ENCODE peak calls at places on chromosomes 6 and 20, in ten cellular contexts. V, S, N, D, Z, I, P, R, L and G are unnamed samples.

GRCh38 chr6:108027594-108027993 is 46.9 kb downstream of the OSTM1 start:
- DNase-seq in V (peak), S (peak), N (no peak), D (peak), Z (no peak), I (no peak), P (no peak), R (no peak), L (no peak), G (peak)

GRCh38 chr6:126210398-126211075 is 129.4 kb upstream of the CENPW start:
- DNase-seq in V (no peak), S (no peak), N (no peak), D (peak), Z (no peak), I (no peak), P (no peak), R (peak), L (no peak), G (peak)

GRCh38 chr20:50285376-50286173 is 94.9 kb downstream of the CEBPB start:
- DNase-seq in V (no peak), S (no peak), N (peak), D (peak), Z (no peak), I (no peak), P (no peak), R (peak), L (peak), G (no peak)

GRCh38 chr6:158369241-158369640 is 57.0 kb downstream of the TULP4 start:
- DNase-seq in V (no peak), S (no peak), N (no peak), D (no peak), Z (no peak), I (no peak), P (no peak), R (no peak), L (no peak), G (no peak)

GRCh38 chr20:420721-421574 is 12.8 kb downstream of the RBCK1 start:
- DNase-seq in V (no peak), S (peak), N (no peak), D (no peak), Z (no peak), I (peak), P (no peak), R (no peak), L (peak), G (no peak)

GRCh38 chr6:84618046-84618752 is 146.2 kb downstream of the TBX18 start:
- DNase-seq in V (no peak), S (no peak), N (no peak), D (peak), Z (no peak), I (no peak), P (no peak), R (peak), L (no peak), G (peak)

GRCh38 chr6:139762587-139763031 is 388.2 kb upstream of the CITED2 start:
- DNase-seq in V (no peak), S (no peak), N (no peak), D (peak), Z (no peak), I (no peak), P (no peak), R (no peak), L (no peak), G (peak)

GRCh38 chr20:61135966-61136365 is 116.1 kb upstream of the CDH4 start:
- DNase-seq in V (no peak), S (no peak), N (no peak), D (no peak), Z (no peak), I (no peak), P (peak), R (no peak), L (no peak), G (no peak)

GRCh38 chr6:163771180-163771579 is 356.7 kb downstream of the QKI start:
- DNase-seq in V (no peak), S (no peak), N (no peak), D (no peak), Z (no peak), I (no peak), P (no peak), R (no peak), L (no peak), G (peak)

GRCh38 chr20:37178839-37179670 is at the start of the genes MROH8 and RPN2:
- DNase-seq in V (peak), S (peak), N (peak), D (peak), Z (peak), I (peak), P (peak), R (peak), L (peak), G (peak)

GRCh38 chr20:32344835-32345506 is 13.2 kb upstream of the ASXL1 start:
- DNase-seq in V (no peak), S (no peak), N (no peak), D (no peak), Z (no peak), I (peak), P (peak), R (no peak), L (no peak), G (no peak)

GRCh38 chr6:137188855-137189254 is 15.4 kb upstream of the IL22RA2 start:
- DNase-seq in V (no peak), S (no peak), N (no peak), D (no peak), Z (no peak), I (peak), P (no peak), R (peak), L (no peak), G (no peak)

GRCh38 chr20:43404880-43405279 is 52.8 kb upstream of the SRSF6 start:
- DNase-seq in V (no peak), S (peak), N (no peak), D (no peak), Z (no peak), I (peak), P (no peak), R (no peak), L (no peak), G (peak)

GRCh38 chr6:15310680-15311079 is 64.8 kb downstream of the JARID2 start:
- DNase-seq in V (no peak), S (no peak), N (no peak), D (no peak), Z (no peak), I (no peak), P (no peak), R (no peak), L (no peak), G (no peak)

GRCh38 chr6:36757943-36758508 is 60.4 kb downstream of the RAB44 start:
- DNase-seq in V (no peak), S (no peak), N (no peak), D (no peak), Z (no peak), I (no peak), P (no peak), R (no peak), L (no peak), G (no peak)

GRCh38 chr6:79167931-79168694 is 66.4 kb downstream of the HMGN3 start:
- DNase-seq in V (no peak), S (no peak), N (no peak), D (peak), Z (no peak), I (peak), P (no peak), R (peak), L (no peak), G (peak)

GRCh38 chr6:41268478-41268877 is 18.0 kb downstream of the TREM1 start:
- DNase-seq in V (no peak), S (no peak), N (no peak), D (no peak), Z (no peak), I (no peak), P (no peak), R (no peak), L (no peak), G (no peak)

GRCh38 chr20:58938541-58938940 is 42.5 kb upstream of the NELFCD start:
- DNase-seq in V (no peak), S (no peak), N (no peak), D (no peak), Z (no peak), I (no peak), P (no peak), R (no peak), L (no peak), G (no peak)

GRCh38 chr6:37584654-37585522 is 85.2 kb upstream of the CCDC167 start:
- DNase-seq in V (no peak), S (no peak), N (no peak), D (no peak), Z (no peak), I (no peak), P (no peak), R (no peak), L (no peak), G (no peak)

GRCh38 chr20:22383156-22383555 is 201.2 kb downstream of the FOXA2 start:
- DNase-seq in V (no peak), S (no peak), N (no peak), D (no peak), Z (no peak), I (no peak), P (no peak), R (no peak), L (no peak), G (no peak)

GRCh38 chr6:72580281-72580940 is 41.5 kb upstream of the KCNQ5 start:
- DNase-seq in V (peak), S (peak), N (no peak), D (peak), Z (no peak), I (peak), P (no peak), R (peak), L (peak), G (peak)

GRCh38 chr6:108666656-108667260 is 106.0 kb downstream of the FOXO3 start:
- DNase-seq in V (no peak), S (no peak), N (no peak), D (no peak), Z (no peak), I (no peak), P (no peak), R (no peak), L (no peak), G (no peak)

GRCh38 chr20:8305449-8305978 is 173.4 kb downstream of the PLCB1 start:
- DNase-seq in V (no peak), S (peak), N (peak), D (peak), Z (peak), I (peak), P (peak), R (peak), L (peak), G (peak)

GRCh38 chr6:163815796-163816195 is 401.3 kb downstream of the QKI start:
- DNase-seq in V (no peak), S (no peak), N (no peak), D (no peak), Z (no peak), I (no peak), P (no peak), R (no peak), L (no peak), G (no peak)

GRCh38 chr20:49575551-49576060 is 7.7 kb upstream of the PTGIS start:
- DNase-seq in V (no peak), S (no peak), N (peak), D (no peak), Z (no peak), I (no peak), P (no peak), R (no peak), L (no peak), G (no peak)

GRCh38 chr6:152552616-152553209 is 84.4 kb downstream of the SYNE1 start:
- DNase-seq in V (peak), S (peak), N (peak), D (peak), Z (peak), I (peak), P (peak), R (peak), L (peak), G (peak)

GRCh38 chr20:3010985-3011723 is 32.3 kb upstream of the GNRH2 start:
- DNase-seq in V (peak), S (no peak), N (no peak), D (peak), Z (no peak), I (no peak), P (no peak), R (peak), L (no peak), G (peak)

GRCh38 chr6:90193359-90193758 is 103.3 kb downstream of the BACH2 start:
- DNase-seq in V (no peak), S (no peak), N (no peak), D (no peak), Z (no peak), I (no peak), P (no peak), R (no peak), L (no peak), G (no peak)

GRCh38 chr6:116605935-116606334 is 10.3 kb upstream of the RSPH4A start:
- DNase-seq in V (no peak), S (no peak), N (no peak), D (no peak), Z (no peak), I (no peak), P (no peak), R (no peak), L (no peak), G (no peak)

GRCh38 chr20:18712877-18713276 is 100.7 kb upstream of the SCP2D1 start:
- DNase-seq in V (no peak), S (no peak), N (no peak), D (no peak), Z (no peak), I (no peak), P (no peak), R (no peak), L (peak), G (no peak)
- TF ChIP-seq CTCF in V (no peak), S (no peak), N (no peak), D (peak), Z (no peak), I (peak), P (no peak), R (peak), L (no peak), G (no peak)

GRCh38 chr6:12034831-12035230 is 22.7 kb downstream of the HIVEP1 start:
- DNase-seq in V (no peak), S (no peak), N (no peak), D (no peak), Z (no peak), I (no peak), P (no peak), R (no peak), L (peak), G (no peak)
- TF ChIP-seq CTCF in V (peak), S (no peak), N (no peak), D (peak), Z (no peak), I (peak), P (no peak), R (no peak), L (peak), G (no peak)

DNA sequence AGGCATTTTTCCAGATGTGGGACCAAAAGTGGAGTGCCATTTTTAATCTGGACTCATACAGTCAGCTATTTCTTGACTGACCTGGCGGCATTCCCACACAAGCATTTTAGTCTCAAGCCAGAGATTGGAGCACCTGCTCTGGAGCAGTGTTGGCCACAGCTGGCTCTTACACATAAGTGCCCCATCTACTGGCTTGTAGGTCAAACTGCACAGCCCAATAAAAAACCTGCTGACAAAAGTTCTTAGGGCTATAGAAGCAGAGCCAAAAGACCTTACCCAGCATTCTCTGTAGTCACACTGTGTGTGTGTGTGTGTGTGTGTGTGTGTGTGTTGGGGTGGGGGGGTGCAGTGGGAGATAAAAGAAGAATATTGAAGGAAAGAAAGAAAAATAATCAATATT is 38.6 kb upstream of the SENP6 start:
- DNase-seq in V (no peak), S (peak), N (no peak), D (peak), Z (no peak), I (peak), P (no peak), R (peak), L (peak), G (peak)
- TF ChIP-seq CTCF in V (peak), S (peak), N (peak), D (peak), Z (no peak), I (peak), P (peak), R (peak), L (peak), G (peak)

GRCh38 chr6:169177516-169178196 is 76.0 kb downstream of the THBS2 start:
- DNase-seq in V (no peak), S (no peak), N (no peak), D (peak), Z (no peak), I (no peak), P (no peak), R (peak), L (no peak), G (no peak)
- TF ChIP-seq CTCF in V (no peak), S (no peak), N (no peak), D (no peak), Z (no peak), I (no peak), P (no peak), R (peak), L (no peak), G (no peak)

GRCh38 chr6:8131265-8131897 is 29.0 kb upstream of the EEF1E1 start:
- DNase-seq in V (peak), S (peak), N (no peak), D (peak), Z (no peak), I (peak), P (peak), R (peak), L (peak), G (peak)
- TF ChIP-seq CTCF in V (peak), S (peak), N (peak), D (peak), Z (peak), I (peak), P (peak), R (peak), L (peak), G (peak)

DNA sequence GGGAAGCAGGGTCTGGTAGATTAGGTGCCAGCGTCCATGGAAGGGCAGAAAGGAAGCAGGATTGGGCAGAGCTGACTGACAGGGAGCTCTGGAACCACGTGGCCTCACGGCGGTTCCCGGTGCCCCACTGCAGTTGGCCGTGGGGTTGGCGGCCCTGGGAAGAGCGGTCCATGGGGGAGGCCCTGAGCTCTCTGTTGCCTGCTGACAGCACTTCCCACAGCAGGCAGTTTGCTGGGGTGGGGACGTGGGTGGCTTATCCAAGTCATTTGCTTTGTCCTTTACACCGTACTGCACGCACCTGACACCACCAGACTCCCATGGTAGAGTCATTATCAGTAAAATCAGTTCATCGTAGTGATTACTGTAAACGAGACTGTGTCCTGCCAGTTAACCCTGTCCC is 56.1 kb downstream of the RPP40 start:
- DNase-seq in V (no peak), S (no peak), N (no peak), D (no peak), Z (no peak), I (no peak), P (no peak), R (no peak), L (no peak), G (no peak)
- TF ChIP-seq CTCF in V (no peak), S (no peak), N (no peak), D (no peak), Z (no peak), I (no peak), P (no peak), R (no peak), L (no peak), G (no peak)

GRCh38 chr20:25540273-25540672 is 45.1 kb downstream of the NINL start:
- DNase-seq in V (no peak), S (no peak), N (no peak), D (no peak), Z (no peak), I (peak), P (no peak), R (peak), L (no peak), G (peak)
- TF ChIP-seq CTCF in V (peak), S (no peak), N (peak), D (peak), Z (peak), I (peak), P (peak), R (peak), L (peak), G (peak)